ENCODE peak calls at places on chromosomes 1 and 21, in eight cellular contexts. H, O, R, S, E, A, T and W are unnamed samples.

GRCh38 chr1:160884579-160884978 is 401 bp downstream of the ITLN1 start:
- DNase-seq in O (no peak), H (no peak), R (no peak), T (no peak), A (no peak), E (no peak), S (no peak), W (no peak)

GRCh38 chr1:91283421-91283726 is 121.3 kb downstream of the HFM1 start:
- DNase-seq in O (no peak), A (no peak), H (no peak), S (no peak), R (no peak), T (no peak), E (no peak), W (no peak)

GRCh38 chr1:54800899-54801759 is at the start of gene TTC22:
- DNase-seq in E (no peak), O (peak), T (no peak), H (peak), A (no peak), R (peak), S (peak), W (no peak)

GRCh38 chr1:156517746-156518145 is 17.2 kb upstream of the MEF2D start:
- DNase-seq in O (no peak), H (no peak), T (no peak), R (no peak), A (no peak), E (no peak), S (no peak), W (no peak)

GRCh38 chr1:54347955-54348699 is 58.1 kb downstream of the SSBP3 start:
- DNase-seq in S (peak), A (no peak), E (no peak), O (no peak), T (no peak), H (no peak), R (no peak), W (no peak)

GRCh38 chr21:46096997-46097825 is 701 bp upstream of the COL6A2 start:
- DNase-seq in T (no peak), H (no peak), A (no peak), R (no peak), O (peak), E (no peak), S (no peak), W (no peak)

GRCh38 chr21:36783612-36784383 is 84.9 kb downstream of the SIM2 start:
- DNase-seq in E (no peak), R (no peak), O (peak), T (no peak), S (no peak), A (no peak), H (no peak), W (no peak)

GRCh38 chr1:154348429-154349076 is 23.2 kb downstream of the ATP8B2 start:
- DNase-seq in S (no peak), T (no peak), O (no peak), H (no peak), E (no peak), A (no peak), R (no peak), W (peak)

GRCh38 chr1:234755449-234755863 is 145.5 kb upstream of the IRF2BP2 start:
- DNase-seq in H (no peak), E (peak), S (peak), O (peak), T (no peak), R (no peak), A (peak), W (peak)

GRCh38 chr1:118991448-118991847 is 3.3 kb upstream of the TBX15 start:
- DNase-seq in O (no peak), H (no peak), R (no peak), E (no peak), T (no peak), S (no peak), A (no peak), W (no peak)

GRCh38 chr1:29823536-29823935 is 587.2 kb downstream of the PTPRU start:
- DNase-seq in T (no peak), O (no peak), A (no peak), H (no peak), S (no peak), E (no peak), R (no peak), W (no peak)

GRCh38 chr1:194829492-194829891 is 1643.1 kb upstream of the B3GALT2 start:
- DNase-seq in H (no peak), E (no peak), O (no peak), R (no peak), T (no peak), A (no peak), S (no peak), W (no peak)

GRCh38 chr21:45203983-45204382 is 83.7 kb downstream of the POFUT2 start:
- DNase-seq in T (no peak), A (no peak), E (no peak), O (no peak), H (no peak), R (no peak), S (no peak), W (no peak)

GRCh38 chr21:42460391-42461184 is 35.4 kb downstream of the RSPH1 start:
- DNase-seq in E (no peak), T (no peak), O (no peak), A (no peak), H (peak), R (peak), S (peak), W (no peak)

GRCh38 chr1:175481126-175482071 is 262.0 kb downstream of the TNR start:
- DNase-seq in E (no peak), A (no peak), R (no peak), S (no peak), O (peak), H (no peak), T (no peak), W (no peak)

GRCh38 chr1:49397086-49397485 is 620.4 kb upstream of the BEND5 start:
- DNase-seq in O (no peak), S (no peak), A (no peak), T (no peak), H (no peak), E (no peak), R (no peak), W (no peak)

GRCh38 chr1:180586671-180587155 is 27.9 kb downstream of the OVAAL start:
- DNase-seq in O (peak), R (no peak), A (peak), E (no peak), H (no peak), T (no peak), S (peak), W (no peak)

GRCh38 chr1:215416497-215416896 is 150.6 kb upstream of the KCTD3 start:
- DNase-seq in S (no peak), O (no peak), E (no peak), A (no peak), R (no peak), H (no peak), T (no peak), W (no peak)

GRCh38 chr1:235403598-235403997 is 36.4 kb downstream of the TBCE start:
- DNase-seq in S (no peak), O (no peak), R (no peak), A (no peak), E (no peak), T (no peak), H (no peak), W (no peak)

GRCh38 chr21:21295303-21295702 is 297.1 kb downstream of the NCAM2 start:
- DNase-seq in O (no peak), H (no peak), S (no peak), T (no peak), R (no peak), E (no peak), A (no peak), W (no peak)

GRCh38 chr21:25513810-25514209 is 93.5 kb downstream of the MRPL39 start:
- DNase-seq in S (no peak), H (no peak), A (no peak), R (no peak), E (no peak), T (no peak), O (no peak), W (no peak)

GRCh38 chr1:165828581-165829329 is 1.3 kb downstream of the UCK2 start:
- DNase-seq in T (peak), O (peak), H (peak), R (no peak), A (peak), S (peak), E (peak), W (peak)

GRCh38 chr1:21868941-21869454 is 56.9 kb downstream of the LDLRAD2 start:
- DNase-seq in S (peak), T (no peak), O (no peak), E (no peak), R (no peak), H (no peak), A (no peak), W (no peak)

GRCh38 chr1:52191395-52191965 is 49.6 kb downstream of the ZFYVE9 start:
- DNase-seq in A (no peak), O (no peak), H (no peak), R (no peak), S (no peak), E (no peak), T (no peak), W (no peak)

GRCh38 chr1:177620636-177621190 is 349.1 kb downstream of the SEC16B start:
- DNase-seq in E (no peak), A (no peak), R (no peak), T (no peak), H (no peak), O (no peak), S (no peak), W (no peak)